ENCODE peak calls at places on chromosomes 7 and 10, in seven cellular contexts. E is astrocyte of the spinal cord, U is lower lobe of right lung, A is GM12878, G is tibial nerve, Z is HL-60, D is A549. I is an unnamed sample.

GRCh38 chr7:124101173-124101768 is 68.4 kb upstream of the TMEM229A start:
- DNase-seq in Z (no peak), A (no peak), U (no peak), E (peak), D (peak), G (no peak), I (peak)

GRCh38 chr10:48333856-48334255 is 27.4 kb downstream of the MAPK8 start:
- DNase-seq in G (no peak), E (no peak), D (no peak), Z (no peak), A (no peak), U (no peak), I (no peak)

GRCh38 chr10:75441682-75442081 is 10.3 kb downstream of the LRMDA start:
- DNase-seq in G (no peak), U (no peak), E (no peak), A (no peak), D (no peak), Z (no peak), I (no peak)

GRCh38 chr7:108235451-108236061 is 105.4 kb upstream of the LAMB4 start:
- DNase-seq in Z (peak), U (no peak), G (no peak), D (peak), A (no peak), E (peak), I (peak)

GRCh38 chr7:1725199-1725701 is 55.2 kb downstream of the ELFN1 start:
- DNase-seq in D (no peak), G (no peak), Z (no peak), E (peak), U (no peak), A (no peak), I (peak)

GRCh38 chr7:64890761-64891666 is 12.1 kb upstream of the ZNF273 start:
- DNase-seq in Z (no peak), E (no peak), U (no peak), G (no peak), A (no peak), D (no peak), I (no peak)

GRCh38 chr7:23264916-23265458 is 18.4 kb downstream of the GPNMB start:
- DNase-seq in G (no peak), D (no peak), U (no peak), Z (no peak), E (no peak), A (peak), I (no peak)

GRCh38 chr7:141158562-141158961 is 84.7 kb downstream of the TMEM178B start:
- DNase-seq in E (peak), G (peak), D (peak), Z (no peak), A (peak), U (no peak), I (peak)

GRCh38 chr7:130733866-130734524 is at the start of gene KLF14:
- DNase-seq in A (no peak), U (no peak), E (peak), G (no peak), D (no peak), Z (no peak), I (peak)

GRCh38 chr7:130736298-130736900 is 2.4 kb upstream of the KLF14 start:
- DNase-seq in A (no peak), Z (no peak), E (no peak), U (no peak), G (no peak), D (no peak), I (no peak)

GRCh38 chr7:130735273-130735716 is 1.3 kb upstream of the KLF14 start:
- DNase-seq in G (no peak), E (peak), A (no peak), D (no peak), Z (no peak), U (no peak), I (no peak)

GRCh38 chr7:130734525-130735272 is 692 bp upstream of the KLF14 start:
- DNase-seq in A (no peak), U (no peak), Z (no peak), G (peak), D (no peak), E (peak), I (peak)

DNA sequence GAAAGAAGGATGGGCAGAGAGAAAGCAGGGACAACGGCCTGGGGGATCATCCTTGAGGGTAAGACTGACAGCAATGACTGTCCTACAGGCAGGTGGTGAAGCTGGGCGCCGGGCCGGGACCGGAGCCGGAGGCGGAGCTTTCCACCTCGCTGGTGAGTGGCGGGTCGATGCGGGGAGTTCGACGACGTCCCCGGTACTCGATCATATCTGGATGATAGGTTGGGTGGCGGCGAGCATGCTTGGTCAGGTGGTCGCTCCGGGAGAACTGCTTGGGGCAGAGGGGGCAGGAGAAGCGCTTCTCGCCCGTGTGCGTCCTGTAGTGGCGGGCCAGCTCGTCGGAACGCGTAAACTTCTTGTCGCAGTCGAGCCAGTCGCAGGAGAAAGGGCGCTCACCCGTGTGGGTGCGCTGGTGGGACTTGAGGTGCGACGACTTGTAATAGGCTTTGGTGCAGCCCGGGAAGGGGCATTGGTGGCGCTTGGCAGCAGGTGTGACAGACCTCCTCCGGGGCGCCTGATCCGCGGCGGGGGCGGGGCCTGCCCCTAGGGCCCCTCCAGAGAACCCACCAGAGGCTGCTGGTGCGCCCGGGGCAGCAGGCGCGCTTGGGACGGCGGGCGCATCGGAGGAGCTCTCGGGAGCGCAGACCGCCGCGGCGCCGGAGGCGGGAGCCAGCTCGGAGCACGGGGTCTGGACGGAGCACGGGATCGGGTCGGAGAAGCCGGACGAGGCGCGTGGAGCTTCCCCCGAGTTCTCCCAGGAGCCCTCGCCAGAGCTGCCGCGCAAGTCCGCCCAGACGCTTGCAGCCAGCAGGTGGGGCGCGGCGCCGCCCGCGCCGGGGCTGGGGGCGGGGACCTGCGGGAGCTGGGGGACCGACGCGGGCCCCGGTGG is 784 bp downstream of the KLF14 start:
- DNase-seq in G (no peak), D (peak), Z (no peak), E (no peak), A (no peak), U (peak), I (peak)
- H3K4me3 ChIP-seq in G (no peak), D (peak), Z (peak), E (peak), A (no peak), U (peak), I (no peak)

DNA sequence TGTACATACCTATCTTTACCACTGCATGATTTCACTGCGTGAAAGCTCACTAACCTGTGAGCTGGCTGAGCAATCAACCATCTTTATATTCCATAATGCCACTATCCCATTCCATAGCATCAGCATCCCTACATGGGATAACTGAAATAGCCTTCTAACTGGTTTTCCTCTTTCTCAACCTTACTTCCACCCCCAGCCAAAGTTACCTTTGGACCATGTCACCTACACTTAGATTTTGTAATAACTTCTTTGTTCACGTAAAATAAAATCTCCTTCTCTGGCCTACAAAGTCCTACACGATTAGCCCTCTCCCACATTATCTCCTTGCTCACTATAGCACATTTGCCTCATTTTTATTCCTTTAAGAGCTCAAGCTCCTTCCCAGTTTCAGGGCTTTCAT is 2.5 kb downstream of the PSMA2 start:
- DNase-seq in Z (no peak), U (no peak), E (no peak), G (no peak), D (no peak), A (no peak), I (no peak)
- H3K4me3 ChIP-seq in Z (no peak), U (no peak), E (no peak), G (no peak), D (no peak), A (peak), I (no peak)

GRCh38 chr10:120818301-120818700 is 32.9 kb upstream of the WDR11 start:
- DNase-seq in U (no peak), E (no peak), D (no peak), G (no peak), Z (no peak), A (no peak), I (no peak)
- H3K4me3 ChIP-seq in U (no peak), E (no peak), D (no peak), G (no peak), Z (no peak), A (no peak), I (no peak)

GRCh38 chr7:77798394-77799077 is at the start of the genes PHTF2 and TMEM60:
- DNase-seq in Z (peak), U (peak), E (peak), D (peak), A (peak), G (peak), I (peak)

GRCh38 chr7:77796109-77796508 is 2.1 kb downstream of the TMEM60 start:
- DNase-seq in E (no peak), G (no peak), U (no peak), A (no peak), D (no peak), Z (no peak), I (no peak)

GRCh38 chr7:77799078-77799964 is 748 bp downstream of the PHTF2 start:
- DNase-seq in G (peak), A (no peak), U (peak), E (peak), D (peak), Z (peak), I (peak)

GRCh38 chr7:77797734-77798393 is 370 bp downstream of the TMEM60 start:
- DNase-seq in E (no peak), U (no peak), D (no peak), A (no peak), G (peak), Z (no peak), I (no peak)

DNA sequence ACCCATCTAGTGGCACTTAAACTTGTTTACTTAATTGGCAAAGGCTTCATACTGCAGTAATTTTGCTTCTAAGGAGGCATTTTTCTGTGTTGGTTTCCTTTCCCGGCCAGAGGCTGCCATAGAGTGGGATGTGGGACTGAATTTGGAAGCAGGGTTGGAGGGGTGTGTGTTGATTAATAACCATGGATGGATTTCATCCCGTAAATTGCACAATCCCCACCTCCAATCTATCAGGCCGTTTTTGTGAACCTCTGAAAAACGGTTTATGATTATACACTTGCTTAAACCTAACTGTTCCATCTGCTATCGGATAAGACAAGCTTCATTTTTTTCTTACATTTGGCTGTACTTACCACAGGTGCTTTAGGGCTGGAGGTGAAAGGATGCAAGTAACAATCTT is 1.3 kb downstream of the TMEM60 start:
- DNase-seq in D (no peak), G (no peak), A (no peak), Z (no peak), U (no peak), E (no peak), I (peak)
- H3K4me3 ChIP-seq in D (peak), G (peak), A (peak), Z (peak), U (peak), E (peak), I (peak)

GRCh38 chr10:117342638-117343037 is 32.6 kb downstream of the PDZD8 start:
- DNase-seq in D (peak), A (no peak), U (no peak), E (peak), G (no peak), Z (no peak), I (peak)
- H3K4me3 ChIP-seq in D (peak), A (peak), U (no peak), E (no peak), G (no peak), Z (no peak), I (no peak)

GRCh38 chr10:124389613-124390361 is 28.9 kb downstream of the OAT start:
- DNase-seq in U (no peak), E (no peak), Z (no peak), G (no peak), A (no peak), D (no peak), I (no peak)

GRCh38 chr10:124387078-124387874 is 31.4 kb downstream of the OAT start:
- DNase-seq in Z (no peak), D (peak), U (no peak), E (no peak), G (no peak), A (no peak), I (no peak)

GRCh38 chr10:124388823-124389612 is 29.7 kb downstream of the OAT start:
- DNase-seq in D (peak), E (peak), Z (peak), U (peak), G (peak), A (peak), I (peak)

GRCh38 chr10:124386186-124387077 is 32.3 kb downstream of the OAT start:
- DNase-seq in A (no peak), E (no peak), Z (no peak), D (no peak), U (no peak), G (no peak), I (no peak)

GRCh38 chr10:124388476-124388822 is 30.3 kb downstream of the OAT start:
- DNase-seq in Z (no peak), G (no peak), A (no peak), U (no peak), E (no peak), D (no peak), I (no peak)
- H3K4me3 ChIP-seq in Z (no peak), G (no peak), A (no peak), U (peak), E (no peak), D (peak), I (peak)

GRCh38 chr7:105854516-105854915 is 21.9 kb downstream of the ATXN7L1 start:
- DNase-seq in D (no peak), E (no peak), A (no peak), Z (no peak), U (no peak), G (no peak), I (no peak)
- H3K4me3 ChIP-seq in D (no peak), E (no peak), A (no peak), Z (no peak), U (no peak), G (no peak), I (no peak)

GRCh38 chr10:102919237-102919959 is 1.3 kb downstream of the CNNM2 start:
- DNase-seq in Z (no peak), G (no peak), E (peak), A (no peak), U (peak), D (no peak), I (peak)

GRCh38 chr10:102918817-102919236 is 733 bp downstream of the CNNM2 start:
- DNase-seq in G (no peak), A (no peak), E (no peak), D (peak), Z (peak), U (no peak), I (no peak)

GRCh38 chr10:102917314-102917961 is 656 bp upstream of the CNNM2 start:
- DNase-seq in Z (peak), G (peak), A (no peak), D (peak), U (peak), E (peak), I (peak)

GRCh38 chr10:102917962-102918816 is at the start of gene CNNM2:
- DNase-seq in D (peak), U (peak), E (peak), G (peak), Z (peak), A (peak), I (peak)

GRCh38 chr10:102919992-102920736 is 2.1 kb downstream of the CNNM2 start:
- DNase-seq in E (no peak), A (no peak), U (no peak), D (no peak), Z (no peak), G (no peak), I (no peak)
- H3K4me3 ChIP-seq in E (peak), A (peak), U (peak), D (peak), Z (no peak), G (peak), I (peak)

I was measured in fibroblast of mammary gland.